ENCODE peak calls at places on chromosomes 5 and 9, in six cellular contexts. E is NCI-H2029 treated with DMSO at 0.1 percent for 48 hours, R is amniotic epithelial cell, S is cardiac fibroblast, W is hypothalamus, Q is GM20000. Y is an unnamed sample.

GRCh38 chr5:170508036-170508435 is 4.2 kb downstream of the KCNIP1 start:
- DNase-seq in E (no peak), R (no peak), S (no peak), W (no peak), Q (peak), Y (no peak)

GRCh38 chr9:124259273-124260078 is 1.7 kb downstream of the NEK6 start:
- DNase-seq in E (no peak), R (peak), S (peak), W (peak), Q (no peak), Y (peak)

GRCh38 chr5:143514915-143515314 is 111.4 kb upstream of the NR3C1 start:
- DNase-seq in E (no peak), R (no peak), S (no peak), W (no peak), Q (no peak), Y (no peak)

GRCh38 chr9:133953621-133953975 is 38.5 kb downstream of the VAV2 start:
- DNase-seq in E (no peak), R (no peak), S (no peak), W (no peak), Q (no peak), Y (no peak)

GRCh38 chr5:68845121-68845520 is 248.7 kb upstream of the SLC30A5 start:
- DNase-seq in E (no peak), R (no peak), S (peak), W (no peak), Q (no peak), Y (no peak)

GRCh38 chr9:72809586-72809985 is 143.3 kb downstream of the ALDH1A1 start:
- DNase-seq in E (no peak), R (no peak), S (no peak), W (no peak), Q (no peak), Y (no peak)

GRCh38 chr9:33168941-33169544 is 1.9 kb upstream of the B4GALT1 start:
- DNase-seq in E (no peak), R (no peak), S (no peak), W (no peak), Q (no peak), Y (peak)

GRCh38 chr9:90046317-90046861 is 441.6 kb downstream of the GADD45G start:
- DNase-seq in E (no peak), R (no peak), S (no peak), W (no peak), Q (no peak), Y (no peak)

GRCh38 chr9:72352911-72353388 is 12.1 kb downstream of the ZFAND5 start:
- DNase-seq in E (no peak), R (peak), S (peak), W (no peak), Q (no peak), Y (no peak)

GRCh38 chr5:141654298-141654697 is 3.1 kb upstream of the FCHSD1 start:
- DNase-seq in E (no peak), R (peak), S (peak), W (no peak), Q (no peak), Y (peak)

GRCh38 chr5:81506900-81507588 is 113.1 kb upstream of the ACOT12 start:
- DNase-seq in E (peak), R (peak), S (peak), W (peak), Q (peak), Y (peak)

GRCh38 chr5:87347841-87348240 is 64.9 kb downstream of the CCNH start:
- DNase-seq in E (no peak), R (no peak), S (no peak), W (no peak), Q (no peak), Y (no peak)

GRCh38 chr5:106749826-106750225 is 920.9 kb downstream of the EFNA5 start:
- DNase-seq in E (no peak), R (no peak), S (no peak), W (no peak), Q (no peak), Y (no peak)

GRCh38 chr5:74507596-74507995 is 132.9 kb downstream of the ENC1 start:
- DNase-seq in E (no peak), R (no peak), S (no peak), W (no peak), Q (no peak), Y (no peak)

GRCh38 chr9:136140966-136141365 is 22.3 kb upstream of the TMEM250 start:
- DNase-seq in E (no peak), R (no peak), S (peak), W (no peak), Q (no peak), Y (no peak)

GRCh38 chr9:14383296-14383695 is 69.4 kb upstream of the NFIB start:
- DNase-seq in E (no peak), R (peak), S (peak), W (no peak), Q (no peak), Y (no peak)

GRCh38 chr9:38443597-38443996 is 19.3 kb upstream of the IGFBPL1 start:
- DNase-seq in E (no peak), R (no peak), S (no peak), W (no peak), Q (no peak), Y (no peak)

GRCh38 chr5:2895196-2895595 is 143.7 kb upstream of the IRX2 start:
- DNase-seq in E (no peak), R (no peak), S (no peak), W (no peak), Q (no peak), Y (peak)

GRCh38 chr9:33510264-33511183 is 13.5 kb upstream of the ANKRD18B start:
- DNase-seq in E (peak), R (peak), S (peak), W (peak), Q (peak), Y (peak)

GRCh38 chr5:112119527-112119926 is 299.6 kb downstream of the EPB41L4A start:
- DNase-seq in E (no peak), R (peak), S (no peak), W (no peak), Q (no peak), Y (no peak)

GRCh38 chr9:135604437-135605237 is 34.7 kb downstream of the GLT6D1 start:
- DNase-seq in E (no peak), R (no peak), S (no peak), W (no peak), Q (no peak), Y (peak)

GRCh38 chr9:21455320-21455719 is 15.1 kb downstream of the IFNA1 start:
- DNase-seq in E (no peak), R (peak), S (peak), W (no peak), Q (peak), Y (peak)

GRCh38 chr5:39024005-39024404 is 50.2 kb downstream of the RICTOR start:
- DNase-seq in E (no peak), R (peak), S (no peak), W (no peak), Q (no peak), Y (no peak)

GRCh38 chr9:101479337-101480045 is 43.9 kb upstream of the ALDOB start:
- DNase-seq in E (no peak), R (no peak), S (no peak), W (no peak), Q (no peak), Y (no peak)

GRCh38 chr5:170632266-170632984 is 128.6 kb downstream of the KCNIP1 start:
- DNase-seq in E (no peak), R (no peak), S (no peak), W (no peak), Q (no peak), Y (peak)

GRCh38 chr5:12934722-12935121 is 1009.8 kb downstream of the DNAH5 start:
- DNase-seq in E (no peak), R (no peak), S (peak), W (no peak), Q (no peak), Y (no peak)

GRCh38 chr9:127991017-127991756 is 10.4 kb upstream of the EEIG1 start:
- DNase-seq in E (peak), R (no peak), S (no peak), W (no peak), Q (no peak), Y (peak)

GRCh38 chr5:154465169-154465568 is 12.9 kb downstream of the HAND1 start:
- DNase-seq in E (no peak), R (peak), S (peak), W (no peak), Q (no peak), Y (no peak)

GRCh38 chr5:76535577-76535976 is 87.6 kb downstream of the F2RL2 start:
- DNase-seq in E (no peak), R (no peak), S (no peak), W (no peak), Q (no peak), Y (no peak)

GRCh38 chr5:163089233-163089632 is 348.2 kb upstream of the CCNG1 start:
- DNase-seq in E (no peak), R (no peak), S (no peak), W (no peak), Q (no peak), Y (no peak)

GRCh38 chr9:136851941-136852663 is at the start of gene MAMDC4:
- DNase-seq in E (no peak), R (no peak), S (no peak), W (no peak), Q (no peak), Y (no peak)

GRCh38 chr5:56561-57290 is 35.2 kb upstream of the PLEKHG4B start:
- DNase-seq in E (peak), R (peak), S (peak), W (no peak), Q (peak), Y (peak)

GRCh38 chr5:57983426-57983825 is 476.5 kb downstream of the PLK2 start:
- DNase-seq in E (no peak), R (no peak), S (no peak), W (no peak), Q (no peak), Y (no peak)

GRCh38 chr5:1919209-1919566 is 36.5 kb upstream of the IRX4 start:
- DNase-seq in E (no peak), R (no peak), S (no peak), W (no peak), Q (no peak), Y (no peak)

GRCh38 chr9:129964901-129965734 is 77.9 kb downstream of the FNBP1 start:
- DNase-seq in E (no peak), R (peak), S (peak), W (no peak), Q (no peak), Y (peak)

GRCh38 chr5:73135429-73136276 is 15.3 kb downstream of the TMEM171 start:
- DNase-seq in E (no peak), R (peak), S (peak), W (no peak), Q (no peak), Y (peak)

GRCh38 chr5:139797335-139797734 is 1.7 kb downstream of the PSD2 start:
- DNase-seq in E (no peak), R (no peak), S (no peak), W (no peak), Q (no peak), Y (peak)